ENCODE peak calls at places on chromosomes 5 and 9, in four cellular contexts. P, A, X and L are unnamed samples.

GRCh38 chr9:78210841-78211301 is 25.0 kb upstream of the CEP78 start:
- DNase-seq in P (no peak), X (no peak), A (no peak), L (no peak)

GRCh38 chr9:136533775-136534157 is 12.1 kb downstream of the NOTCH1 start:
- DNase-seq in P (no peak), X (no peak), A (no peak), L (no peak)

GRCh38 chr9:130847306-130848217 is 12.5 kb downstream of the ABL1 start:
- DNase-seq in X (no peak), A (peak), P (peak), L (no peak)

GRCh38 chr5:135193213-135194125 is 159.4 kb upstream of the PITX1 start:
- DNase-seq in A (no peak), P (no peak), X (peak), L (no peak)

GRCh38 chr5:66882592-66883227 is 286.5 kb downstream of the MAST4 start:
- DNase-seq in P (no peak), X (no peak), A (no peak), L (no peak)

GRCh38 chr9:618478-618877 is 223.0 kb upstream of the DMRT1 start:
- DNase-seq in A (no peak), P (no peak), X (no peak), L (no peak)

GRCh38 chr9:4725706-4726442 is 15.1 kb downstream of the AK3 start:
- DNase-seq in A (no peak), X (no peak), P (no peak), L (no peak)

GRCh38 chr5:149452665-149453617 is 73.8 kb upstream of the IL17B start:
- DNase-seq in X (no peak), A (peak), P (no peak), L (no peak)

GRCh38 chr5:93593476-93594060 is 10.5 kb downstream of the NR2F1 start:
- DNase-seq in P (peak), A (no peak), X (no peak), L (no peak)

GRCh38 chr5:14851999-14852526 is 19.5 kb downstream of the ANKH start:
- DNase-seq in X (no peak), A (no peak), P (no peak), L (no peak)

GRCh38 chr9:129580211-129580915 is 40.5 kb downstream of the C9orf50 start:
- DNase-seq in A (peak), P (no peak), X (no peak), L (no peak)

GRCh38 chr5:112857866-112858265 is 3.2 kb upstream of the SRP19 start:
- DNase-seq in P (no peak), X (no peak), A (no peak), L (no peak)

GRCh38 chr5:180199390-180199789 is 9.6 kb downstream of the RASGEF1C start:
- DNase-seq in P (no peak), X (no peak), A (no peak), L (no peak)

GRCh38 chr5:175109058-175109755 is 334.8 kb downstream of the DRD1 start:
- DNase-seq in P (no peak), X (no peak), A (no peak), L (no peak)

GRCh38 chr5:18699681-18700080 is 1065.4 kb downstream of the TAF11L14 start:
- DNase-seq in X (no peak), P (no peak), A (no peak), L (no peak)

GRCh38 chr9:33698267-33698666 is 97.1 kb upstream of the PRSS3 start:
- DNase-seq in P (no peak), A (no peak), X (no peak), L (no peak)

GRCh38 chr5:150131978-150132694 is 23.5 kb downstream of the PDGFRB start:
- DNase-seq in A (no peak), X (no peak), P (no peak), L (no peak)

GRCh38 chr9:2602704-2603116 is 18.9 kb upstream of the VLDLR start:
- DNase-seq in A (no peak), X (no peak), P (no peak), L (no peak)

GRCh38 chr5:142544946-142545652 is 140.8 kb downstream of the FGF1 start:
- DNase-seq in P (no peak), X (no peak), A (no peak), L (no peak)

GRCh38 chr9:128636024-128636390 is 20.6 kb downstream of the DYNC2I2 start:
- DNase-seq in P (peak), X (no peak), A (peak), L (no peak)

GRCh38 chr5:133679534-133679933 is 67.2 kb upstream of the FSTL4 start:
- DNase-seq in X (no peak), P (no peak), A (no peak), L (no peak)

GRCh38 chr5:4101189-4101588 is 505.6 kb downstream of the IRX1 start:
- DNase-seq in P (no peak), X (no peak), A (no peak), L (no peak)

GRCh38 chr5:51404256-51404655 is 21.0 kb downstream of the ISL1 start:
- DNase-seq in X (no peak), A (no peak), P (no peak), L (no peak)

GRCh38 chr5:78699565-78700143 is 51.1 kb upstream of the LHFPL2 start:
- DNase-seq in X (no peak), A (peak), P (no peak), L (no peak)

GRCh38 chr5:96851312-96852062 is 24.8 kb upstream of the ERAP2 start:
- DNase-seq in A (no peak), X (no peak), P (no peak), L (no peak)

GRCh38 chr9:123974471-123974870 is 37.1 kb upstream of the LHX2 start:
- DNase-seq in P (no peak), X (no peak), A (no peak), L (no peak)

GRCh38 chr9:134699343-134699740 is 57.7 kb downstream of the COL5A1 start:
- DNase-seq in A (no peak), P (no peak), X (no peak), L (no peak)

GRCh38 chr5:78050888-78051287 is 243.6 kb downstream of the AP3B1 start:
- DNase-seq in P (no peak), A (no peak), X (no peak), L (no peak)

GRCh38 chr9:131432597-131433301 is 38.9 kb downstream of the PRRC2B start:
- DNase-seq in A (no peak), P (no peak), X (no peak), L (no peak)

GRCh38 chr5:158639876-158640570 is 459.7 kb downstream of the EBF1 start:
- DNase-seq in X (no peak), A (no peak), P (no peak), L (no peak)

GRCh38 chr5:112348387-112348786 is 70.7 kb downstream of the EPB41L4A start:
- DNase-seq in X (no peak), A (no peak), P (peak), L (no peak)

GRCh38 chr5:73596705-73597328 is 29.2 kb upstream of the ARHGEF28 start:
- DNase-seq in P (peak), A (peak), X (peak), L (peak)

GRCh38 chr9:93674580-93675335 is 98.4 kb downstream of the PHF2 start:
- DNase-seq in A (no peak), P (peak), X (no peak), L (no peak)
- TF ChIP-seq ELF4 in A (no peak), P (no peak), X (no peak), L (no peak)

GRCh38 chr9:13726746-13727145 is 447.3 kb upstream of the MPDZ start:
- DNase-seq in A (no peak), X (no peak), P (no peak), L (no peak)

GRCh38 chr9:13728917-13729811 is 449.7 kb upstream of the MPDZ start:
- DNase-seq in X (no peak), P (no peak), A (no peak), L (no peak)

GRCh38 chr9:13728121-13728520 is 448.6 kb upstream of the MPDZ start:
- DNase-seq in P (no peak), A (no peak), X (no peak), L (no peak)

GRCh38 chr9:13732290-13732689 is 452.8 kb upstream of the MPDZ start:
- DNase-seq in X (no peak), A (no peak), P (no peak), L (no peak)

GRCh38 chr9:13731637-13732036 is 452.1 kb upstream of the MPDZ start:
- DNase-seq in X (no peak), P (no peak), A (no peak), L (no peak)
- TF ChIP-seq ELF4 in X (no peak), P (no peak), A (no peak), L (no peak)

DNA sequence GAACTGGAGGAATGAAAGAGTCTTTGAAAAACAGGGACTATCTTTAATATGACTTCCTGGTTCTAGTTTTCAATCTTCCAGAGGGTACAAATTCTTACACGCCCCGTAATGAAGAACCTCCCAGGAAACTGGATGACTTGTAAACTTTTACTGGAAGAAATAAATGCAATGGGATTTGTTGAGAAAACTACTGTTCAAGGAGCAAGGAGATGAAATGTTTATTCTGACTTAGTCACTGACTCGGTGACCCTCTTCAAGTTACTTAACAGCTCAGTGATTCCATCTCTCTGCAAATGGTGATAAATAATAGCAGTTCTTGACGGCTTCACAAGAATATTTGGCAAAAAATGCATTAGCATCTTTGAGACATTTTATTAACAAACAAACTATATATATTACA is 858.6 kb downstream of the PTPRD start:
- DNase-seq in X (no peak), P (no peak), A (no peak), L (no peak)
- TF ChIP-seq ELF4 in X (no peak), P (no peak), A (no peak), L (no peak)

GRCh38 chr5:34058532-34058931 is 15.5 kb upstream of the C1QTNF3 start:
- DNase-seq in X (no peak), A (no peak), P (no peak), L (no peak)

GRCh38 chr5:34064656-34065055 is 21.6 kb upstream of the C1QTNF3 start:
- DNase-seq in X (no peak), A (no peak), P (no peak), L (no peak)

GRCh38 chr5:34061993-34062392 is 19.0 kb upstream of the C1QTNF3 start:
- DNase-seq in A (peak), X (no peak), P (no peak), L (no peak)

GRCh38 chr5:34059997-34060396 is 17.0 kb upstream of the C1QTNF3 start:
- DNase-seq in P (no peak), X (no peak), A (no peak), L (no peak)

DNA sequence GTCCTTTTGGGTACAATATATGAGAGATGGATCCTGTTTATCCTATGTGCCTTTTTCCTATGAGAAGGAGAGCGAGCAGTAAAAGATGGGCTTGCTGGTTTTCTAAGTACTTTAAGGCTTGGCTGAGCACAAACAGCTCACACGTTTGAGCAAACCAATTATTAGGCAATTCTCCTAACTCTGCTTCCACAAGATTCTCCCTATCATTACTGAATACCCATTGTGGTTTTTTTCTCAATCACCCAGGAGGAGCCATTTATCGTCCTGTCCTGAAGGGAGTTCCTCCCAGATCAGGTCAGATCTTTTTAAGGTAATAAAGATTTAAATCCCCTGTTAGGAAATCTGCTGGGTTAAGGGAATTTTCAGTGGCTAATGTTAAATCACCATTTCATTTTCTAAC is 19.4 kb upstream of the C1QTNF3 start:
- DNase-seq in A (no peak), P (no peak), X (no peak), L (no peak)
- TF ChIP-seq ELF4 in A (no peak), P (no peak), X (no peak), L (no peak)

GRCh38 chr5:52868417-52868816 is 80.7 kb downstream of the ITGA1 start:
- DNase-seq in X (no peak), A (no peak), P (no peak), L (no peak)

GRCh38 chr5:52864884-52865283 is 77.2 kb downstream of the ITGA1 start:
- DNase-seq in P (no peak), X (no peak), A (peak), L (no peak)

GRCh38 chr5:52870448-52870847 is 82.7 kb downstream of the ITGA1 start:
- DNase-seq in A (peak), P (no peak), X (no peak), L (no peak)

GRCh38 chr5:52869391-52869790 is 81.7 kb downstream of the ITGA1 start:
- DNase-seq in P (no peak), A (no peak), X (no peak), L (no peak)

GRCh38 chr5:52867809-52868208 is 80.1 kb downstream of the ITGA1 start:
- DNase-seq in X (no peak), P (no peak), A (no peak), L (no peak)
- TF ChIP-seq ELF4 in X (no peak), P (no peak), A (no peak), L (no peak)

DNA sequence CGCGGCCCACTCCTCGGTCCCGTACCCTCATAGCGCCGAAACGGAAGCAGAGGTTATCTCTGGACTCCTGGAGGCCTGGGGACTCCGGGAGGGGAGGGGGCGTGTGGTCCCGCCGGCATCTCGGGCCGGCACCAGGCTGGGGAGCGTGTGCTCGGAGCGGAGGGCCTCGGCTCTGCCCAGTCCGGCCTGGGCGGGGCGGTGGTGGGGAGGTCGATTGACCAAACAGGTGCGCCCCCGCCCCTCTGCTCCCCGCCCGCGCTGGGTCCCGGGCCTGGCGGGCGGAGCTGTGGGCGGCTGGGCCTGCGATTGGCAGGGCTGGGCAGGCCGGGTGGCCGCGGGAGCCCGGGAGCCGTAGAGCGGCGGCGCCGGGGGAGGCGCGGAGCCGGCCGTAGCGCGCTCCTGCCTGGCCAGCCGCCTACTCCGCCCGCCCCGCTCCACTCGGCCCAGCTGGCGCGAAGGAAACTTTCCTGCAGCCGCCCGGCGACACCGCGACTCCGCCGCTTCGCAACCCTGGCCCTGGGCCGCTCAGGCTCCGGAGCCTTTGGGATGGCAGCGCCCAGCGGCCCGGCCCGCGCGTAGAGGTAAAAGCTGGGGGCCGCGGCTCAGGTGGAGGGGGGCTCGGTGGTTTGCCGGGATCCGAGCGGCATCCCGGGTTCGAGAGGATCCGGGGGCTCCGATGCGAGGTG is 52.1 kb upstream of the DAB2IP start:
- DNase-seq in P (peak), X (no peak), A (peak), L (peak)
- TF ChIP-seq ELF4 in P (no peak), X (no peak), A (no peak), L (no peak)

GRCh38 chr9:31541626-31542025 is 842.8 kb upstream of the ACO1 start:
- DNase-seq in A (no peak), X (no peak), P (no peak), L (no peak)

DNA sequence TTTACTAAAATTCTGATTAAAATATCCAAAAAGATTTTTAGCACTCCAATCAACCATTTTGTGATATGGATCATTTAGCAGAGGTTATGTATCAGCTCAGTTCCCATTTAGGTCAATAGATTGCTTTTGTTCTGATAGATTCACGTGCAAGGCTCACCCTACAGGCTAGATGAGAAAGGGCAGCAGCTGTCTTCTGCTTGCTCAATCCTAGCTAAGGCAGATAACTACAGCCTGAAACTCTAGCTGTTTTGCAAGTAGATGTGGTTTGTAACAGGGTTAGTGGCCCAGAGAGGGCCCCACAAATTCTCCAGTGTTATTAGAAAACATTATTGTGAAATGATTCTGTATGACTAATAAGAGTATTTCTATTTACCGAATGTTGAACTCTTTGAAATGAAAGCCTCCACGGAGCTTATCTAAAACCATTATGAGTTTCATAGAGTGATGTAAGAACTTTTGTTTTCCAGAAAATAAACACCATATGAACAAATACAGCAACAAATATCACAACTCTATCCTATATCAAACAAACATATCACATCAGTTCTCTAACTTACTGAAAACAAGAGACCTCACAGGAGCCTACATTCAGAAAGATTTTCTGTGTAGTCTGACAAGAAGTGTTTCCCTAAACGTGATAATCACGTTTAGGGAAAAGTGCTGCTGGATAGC is 841.9 kb upstream of the ACO1 start:
- DNase-seq in A (peak), P (peak), X (no peak), L (peak)
- TF ChIP-seq ELF4 in A (no peak), P (no peak), X (no peak), L (no peak)

GRCh38 chr9:37987467-37987981 is 81.5 kb downstream of the SHB start:
- DNase-seq in A (no peak), X (no peak), P (no peak), L (no peak)

GRCh38 chr9:37986001-37986400 is 82.1 kb upstream of the SLC25A51 start:
- DNase-seq in P (no peak), A (no peak), X (no peak), L (no peak)

GRCh38 chr9:37988602-37989001 is 80.4 kb downstream of the SHB start:
- DNase-seq in X (no peak), P (no peak), A (no peak), L (no peak)

GRCh38 chr9:37988041-37988440 is 81.0 kb downstream of the SHB start:
- DNase-seq in X (no peak), A (no peak), P (no peak), L (no peak)

DNA sequence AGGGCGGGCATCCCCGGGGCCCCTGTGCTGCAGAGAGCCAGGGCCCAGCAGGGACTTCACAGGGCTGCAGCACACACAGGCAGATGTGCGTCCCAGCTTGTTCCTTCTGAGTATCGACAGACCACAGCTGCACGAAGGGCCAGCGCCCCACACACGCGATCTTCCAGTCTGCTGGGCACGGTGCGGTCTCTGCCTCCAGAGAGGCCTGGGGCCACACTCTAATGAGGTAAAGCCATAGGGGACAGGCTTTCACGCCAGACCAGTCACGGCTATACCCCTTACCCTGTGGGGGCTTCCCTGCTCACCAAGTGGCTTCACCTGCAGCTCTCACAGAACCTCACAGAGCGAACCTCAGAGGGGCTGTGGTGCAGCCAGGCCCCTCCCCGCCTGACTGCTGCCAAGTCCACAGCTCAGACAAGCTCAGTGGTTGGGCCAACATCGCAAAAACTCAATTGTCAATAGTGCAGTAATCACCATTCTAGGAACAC is 82.2 kb downstream of the SHB start:
- DNase-seq in A (no peak), X (no peak), P (no peak), L (no peak)
- TF ChIP-seq ELF4 in A (no peak), X (no peak), P (no peak), L (no peak)

GRCh38 chr9:14842269-14842668 is 68.0 kb downstream of the FREM1 start:
- DNase-seq in A (no peak), X (no peak), P (no peak), L (no peak)
- TF ChIP-seq ELF4 in A (no peak), X (no peak), P (no peak), L (no peak)

GRCh38 chr9:82880353-82880752 is 182.6 kb downstream of the RASEF start:
- DNase-seq in A (no peak), X (no peak), P (no peak), L (no peak)

GRCh38 chr9:82883436-82883835 is 179.5 kb downstream of the RASEF start:
- DNase-seq in X (no peak), P (no peak), A (no peak), L (no peak)

GRCh38 chr9:82882133-82882532 is 180.8 kb downstream of the RASEF start:
- DNase-seq in P (no peak), X (no peak), A (no peak), L (no peak)

GRCh38 chr9:82882744-82883143 is 180.2 kb downstream of the RASEF start:
- DNase-seq in A (no peak), X (no peak), P (no peak), L (no peak)
- TF ChIP-seq ELF4 in A (no peak), X (no peak), P (no peak), L (no peak)